ENCODE peak calls at places on chromosomes 3 and 15, in nine cellular contexts. F is T-cell; E is left colon; I is activated CD4-positive, CD25-positive, alpha-beta regulatory T cell treated with anti-CD3 and anti-CD28 coated beads, Interleukin-2, amount 50 U/mL, for 72 hours; R is NCI-H774; H is astrocyte of the spinal cord; A is DMS 273 treated with DMSO at 0.1 percent for 48 hours; W is cardiac fibroblast; M is T-helper 17 cell. P is an unnamed sample.

GRCh38 chr3:12918231-12918630 is 76.9 kb upstream of the RPL32 start:
- DNase-seq in M (no peak), A (no peak), R (no peak), I (no peak), E (no peak), W (no peak), F (no peak), H (no peak), P (no peak)

GRCh38 chr3:127306361-127307112 is 18.7 kb upstream of the PRR20G start:
- DNase-seq in F (no peak), H (no peak), I (no peak), R (no peak), A (no peak), W (no peak), E (no peak), M (no peak), P (no peak)

GRCh38 chr3:127614928-127615592 is 13.9 kb upstream of the PODXL2 start:
- DNase-seq in H (no peak), I (no peak), M (no peak), E (no peak), R (no peak), F (no peak), A (no peak), W (no peak), P (no peak)

GRCh38 chr3:171349392-171349791 is 110.8 kb downstream of the TNIK start:
- DNase-seq in R (no peak), H (no peak), F (no peak), I (no peak), M (no peak), W (no peak), A (no peak), E (no peak), P (no peak)

GRCh38 chr15:79296583-79296982 is 14.1 kb downstream of the ANKRD34C start:
- DNase-seq in E (no peak), H (no peak), R (no peak), A (no peak), M (no peak), I (no peak), W (no peak), F (no peak), P (no peak)

GRCh38 chr3:166570136-166570535 is 732.9 kb upstream of the BCHE start:
- DNase-seq in A (no peak), H (no peak), E (no peak), W (no peak), F (no peak), I (no peak), R (no peak), M (no peak), P (no peak)

GRCh38 chr15:65525622-65526021 is 4.6 kb upstream of the HACD3 start:
- DNase-seq in I (no peak), F (no peak), A (no peak), W (peak; percentile 47), M (no peak), E (no peak), H (no peak), R (no peak), P (no peak)

GRCh38 chr3:185473290-185473815 is 25.5 kb downstream of the TMEM41A start:
- DNase-seq in F (no peak), I (no peak), W (no peak), A (no peak), R (no peak), H (peak; percentile 22), M (no peak), E (no peak), P (no peak)

GRCh38 chr3:59641169-59641914 is 591.5 kb upstream of the CFAP20DC start:
- DNase-seq in A (no peak), M (no peak), F (no peak), H (no peak), W (peak; percentile 15), I (no peak), E (no peak), R (no peak), P (peak; percentile 52)

GRCh38 chr3:140859592-140860336 is 81.9 kb upstream of the SLC25A36 start:
- DNase-seq in I (no peak), W (no peak), E (no peak), A (no peak), R (peak; percentile 70), F (no peak), H (peak; percentile 18), M (no peak), P (no peak)

GRCh38 chr15:98866503-98866902 is 141.1 kb downstream of the PGPEP1L start:
- DNase-seq in I (no peak), F (no peak), E (no peak), W (peak; percentile 80), R (no peak), M (no peak), H (peak; percentile 79), A (peak; percentile 7), P (no peak)

GRCh38 chr3:2096196-2096595 is 2.5 kb upstream of the CNTN4 start:
- DNase-seq in A (no peak), M (no peak), I (no peak), R (no peak), W (no peak), F (no peak), E (no peak), H (no peak), P (no peak)

GRCh38 chr3:125310623-125311076 is 64.5 kb downstream of the ZNF148 start:
- DNase-seq in R (no peak), H (no peak), W (no peak), A (no peak), F (peak; percentile 33), I (peak; percentile 47), M (peak; percentile 13), E (peak; percentile 27), P (no peak)

GRCh38 chr3:159548675-159549335 is 439.8 kb upstream of the IL12A start:
- DNase-seq in E (no peak), R (no peak), H (peak; percentile 42), A (no peak), W (peak; percentile 69), I (no peak), M (no peak), F (no peak), P (no peak)

GRCh38 chr3:183698760-183699159 is 1.2 kb downstream of the YEATS2 start:
- DNase-seq in H (peak; percentile 36), E (no peak), F (no peak), R (no peak), I (no peak), M (no peak), A (no peak), W (peak; percentile 46), P (no peak)